ENCODE peak calls at places on chromosomes 5 and 9, in six cellular contexts. One of them, this sample, is unnamed.

GRCh38 chr5:142655339-142656267 is 30.3 kb downstream of the FGF1 start:
- DNase-seq in colonic mucosa: peak; percentile 79
- DNase-seq in HTR-8/SVneo: peak; percentile 82
- DNase-seq in neural progenitor cell: peak; percentile 87
- DNase-seq in amniotic stem cell: no peak
- DNase-seq in RPMI8226: peak; percentile 69
- DNase-seq in this sample: peak; percentile 68

GRCh38 chr5:2903451-2904395 is 152.2 kb upstream of the IRX2 start:
- DNase-seq in colonic mucosa: no peak
- DNase-seq in HTR-8/SVneo: no peak
- DNase-seq in neural progenitor cell: no peak
- DNase-seq in amniotic stem cell: no peak
- DNase-seq in RPMI8226: no peak
- DNase-seq in this sample: no peak

GRCh38 chr9:86097510-86098224 is 1.7 kb downstream of the GOLM1 start:
- DNase-seq in colonic mucosa: peak; percentile 69
- DNase-seq in HTR-8/SVneo: no peak
- DNase-seq in neural progenitor cell: no peak
- DNase-seq in amniotic stem cell: no peak
- DNase-seq in RPMI8226: no peak
- DNase-seq in this sample: no peak

GRCh38 chr5:14112998-14113652 is 30.0 kb upstream of the TRIO start:
- DNase-seq in colonic mucosa: peak; percentile 75
- DNase-seq in HTR-8/SVneo: no peak
- DNase-seq in neural progenitor cell: no peak
- DNase-seq in amniotic stem cell: no peak
- DNase-seq in RPMI8226: no peak
- DNase-seq in this sample: peak; percentile 73

GRCh38 chr9:5040730-5041389 is 55.8 kb downstream of the JAK2 start:
- DNase-seq in colonic mucosa: no peak
- DNase-seq in HTR-8/SVneo: no peak
- DNase-seq in neural progenitor cell: no peak
- DNase-seq in amniotic stem cell: no peak
- DNase-seq in RPMI8226: no peak
- DNase-seq in this sample: no peak

GRCh38 chr5:132496631-132497487 is 6.3 kb upstream of the IRF1 start:
- DNase-seq in colonic mucosa: peak; percentile 95
- DNase-seq in HTR-8/SVneo: peak; percentile 75
- DNase-seq in neural progenitor cell: peak; percentile 92
- DNase-seq in amniotic stem cell: peak; percentile 42
- DNase-seq in RPMI8226: peak; percentile 92
- DNase-seq in this sample: peak; percentile 97

GRCh38 chr5:84706678-84707641 is 322.3 kb upstream of the EDIL3 start:
- DNase-seq in colonic mucosa: no peak
- DNase-seq in HTR-8/SVneo: no peak
- DNase-seq in neural progenitor cell: no peak
- DNase-seq in amniotic stem cell: no peak
- DNase-seq in RPMI8226: no peak
- DNase-seq in this sample: no peak

GRCh38 chr5:108387756-108388155 is 5.9 kb upstream of the FBXL17 start:
- DNase-seq in colonic mucosa: no peak
- DNase-seq in HTR-8/SVneo: no peak
- DNase-seq in neural progenitor cell: no peak
- DNase-seq in amniotic stem cell: no peak
- DNase-seq in RPMI8226: peak; percentile 8
- DNase-seq in this sample: no peak

GRCh38 chr5:88833371-88834107 is 49.4 kb downstream of the MEF2C start:
- DNase-seq in colonic mucosa: no peak
- DNase-seq in HTR-8/SVneo: no peak
- DNase-seq in neural progenitor cell: no peak
- DNase-seq in amniotic stem cell: no peak
- DNase-seq in RPMI8226: no peak
- DNase-seq in this sample: no peak

GRCh38 chr5:36581070-36581469 is 25.3 kb upstream of the SLC1A3 start:
- DNase-seq in colonic mucosa: no peak
- DNase-seq in HTR-8/SVneo: no peak
- DNase-seq in neural progenitor cell: no peak
- DNase-seq in amniotic stem cell: no peak
- DNase-seq in RPMI8226: no peak
- DNase-seq in this sample: no peak

GRCh38 chr5:44839018-44839681 is 30.4 kb downstream of the MRPS30 start:
- DNase-seq in colonic mucosa: no peak
- DNase-seq in HTR-8/SVneo: no peak
- DNase-seq in neural progenitor cell: no peak
- DNase-seq in amniotic stem cell: no peak
- DNase-seq in RPMI8226: no peak
- DNase-seq in this sample: no peak

GRCh38 chr9:126690431-126691051 is 76.8 kb downstream of the LMX1B start:
- DNase-seq in colonic mucosa: peak; percentile 64
- DNase-seq in HTR-8/SVneo: peak; percentile 47
- DNase-seq in neural progenitor cell: peak; percentile 78
- DNase-seq in amniotic stem cell: peak; percentile 2
- DNase-seq in RPMI8226: peak; percentile 78
- DNase-seq in this sample: peak; percentile 73

GRCh38 chr9:96884443-96884842 is 30.1 kb upstream of the ZNF782 start:
- DNase-seq in colonic mucosa: peak; percentile 40
- DNase-seq in HTR-8/SVneo: peak; percentile 37
- DNase-seq in neural progenitor cell: no peak
- DNase-seq in amniotic stem cell: no peak
- DNase-seq in RPMI8226: no peak
- DNase-seq in this sample: no peak

GRCh38 chr5:13831236-13831810 is 113.2 kb downstream of the DNAH5 start:
- DNase-seq in colonic mucosa: no peak
- DNase-seq in HTR-8/SVneo: peak; percentile 24
- DNase-seq in neural progenitor cell: no peak
- DNase-seq in amniotic stem cell: no peak
- DNase-seq in RPMI8226: no peak
- DNase-seq in this sample: no peak

GRCh38 chr5:368162-369084 is 46.9 kb downstream of the AHRR start:
- DNase-seq in colonic mucosa: peak; percentile 18
- DNase-seq in HTR-8/SVneo: no peak
- DNase-seq in neural progenitor cell: no peak
- DNase-seq in amniotic stem cell: peak; percentile 88
- DNase-seq in RPMI8226: peak; percentile 71
- DNase-seq in this sample: peak; percentile 53

GRCh38 chr5:56123531-56124243 is 109.4 kb downstream of the ANKRD55 start:
- DNase-seq in colonic mucosa: peak; percentile 34
- DNase-seq in HTR-8/SVneo: peak; percentile 95
- DNase-seq in neural progenitor cell: peak; percentile 69
- DNase-seq in amniotic stem cell: peak; percentile 94
- DNase-seq in RPMI8226: no peak
- DNase-seq in this sample: peak; percentile 24

GRCh38 chr5:35357973-35358372 is 127.7 kb upstream of the PRLR start:
- DNase-seq in colonic mucosa: no peak
- DNase-seq in HTR-8/SVneo: no peak
- DNase-seq in neural progenitor cell: no peak
- DNase-seq in amniotic stem cell: no peak
- DNase-seq in RPMI8226: no peak
- DNase-seq in this sample: no peak

GRCh38 chr5:891117-891836 is 1.3 kb downstream of the BRD9 start:
- DNase-seq in colonic mucosa: peak; percentile 41
- DNase-seq in HTR-8/SVneo: no peak
- DNase-seq in neural progenitor cell: peak; percentile 11
- DNase-seq in amniotic stem cell: no peak
- DNase-seq in RPMI8226: no peak
- DNase-seq in this sample: no peak

GRCh38 chr9:33198163-33198562 is 31.0 kb upstream of the B4GALT1 start:
- DNase-seq in colonic mucosa: no peak
- DNase-seq in HTR-8/SVneo: no peak
- DNase-seq in neural progenitor cell: no peak
- DNase-seq in amniotic stem cell: no peak
- DNase-seq in RPMI8226: no peak
- DNase-seq in this sample: no peak

GRCh38 chr9:123609844-123610243 is 253.8 kb downstream of the CRB2 start:
- DNase-seq in colonic mucosa: no peak
- DNase-seq in HTR-8/SVneo: no peak
- DNase-seq in neural progenitor cell: no peak
- DNase-seq in amniotic stem cell: no peak
- DNase-seq in RPMI8226: no peak
- DNase-seq in this sample: no peak